ENCODE peak calls at places on chromosomes 2 and 18, in six cellular contexts. U, Z, T, Y, A and L are unnamed samples.

GRCh38 chr2:180970052-180970451 is 10.4 kb upstream of the UBE2E3 start:
- DNase-seq in U (no peak), Z (no peak), T (no peak), Y (no peak), A (no peak), L (no peak)

GRCh38 chr2:128630974-128631697 is 312.5 kb upstream of the HS6ST1 start:
- DNase-seq in U (no peak), Z (no peak), T (no peak), Y (no peak), A (no peak), L (no peak)

GRCh38 chr2:230054079-230054478 is 14.6 kb downstream of the SLC16A14 start:
- DNase-seq in U (no peak), Z (no peak), T (peak), Y (no peak), A (peak), L (peak)

GRCh38 chr2:202337133-202337532 is 39.0 kb upstream of the BMPR2 start:
- DNase-seq in U (no peak), Z (peak), T (no peak), Y (no peak), A (no peak), L (peak)

GRCh38 chr2:109062558-109063325 is 66.3 kb upstream of the SH3RF3 start:
- DNase-seq in U (peak), Z (no peak), T (no peak), Y (no peak), A (no peak), L (no peak)

GRCh38 chr18:23194150-23194968 is 59.1 kb downstream of the CABLES1 start:
- DNase-seq in U (no peak), Z (peak), T (peak), Y (no peak), A (no peak), L (peak)

GRCh38 chr18:28080876-28081300 is 96.0 kb downstream of the CDH2 start:
- DNase-seq in U (no peak), Z (peak), T (peak), Y (no peak), A (no peak), L (peak)

GRCh38 chr2:150732064-150732463 is 244.6 kb upstream of the RND3 start:
- DNase-seq in U (no peak), Z (no peak), T (peak), Y (no peak), A (no peak), L (peak)

GRCh38 chr2:226362991-226363390 is 436.6 kb downstream of the IRS1 start:
- DNase-seq in U (no peak), Z (no peak), T (peak), Y (no peak), A (peak), L (peak)

GRCh38 chr2:101142163-101142562 is 9.0 kb downstream of the TBC1D8 start:
- DNase-seq in U (no peak), Z (no peak), T (no peak), Y (no peak), A (no peak), L (no peak)

GRCh38 chr2:55119711-55120487 is 69.6 kb upstream of the RTN4 start:
- DNase-seq in U (no peak), Z (peak), T (no peak), Y (no peak), A (no peak), L (no peak)

GRCh38 chr2:55063226-55063625 is 13.0 kb upstream of the RTN4 start:
- DNase-seq in U (no peak), Z (no peak), T (no peak), Y (no peak), A (no peak), L (no peak)

GRCh38 chr2:110785439-110785838 is 53.1 kb downstream of the ACOXL start:
- DNase-seq in U (no peak), Z (no peak), T (no peak), Y (no peak), A (no peak), L (no peak)

GRCh38 chr2:128686881-128687550 is 368.3 kb upstream of the HS6ST1 start:
- DNase-seq in U (no peak), Z (no peak), T (no peak), Y (no peak), A (no peak), L (no peak)

GRCh38 chr2:64143154-64144056 is 815 bp downstream of the PELI1 start:
- DNase-seq in U (peak), Z (peak), T (peak), Y (no peak), A (no peak), L (peak)

GRCh38 chr18:10086458-10086857 is 172.6 kb downstream of the VAPA start:
- DNase-seq in U (peak), Z (peak), T (no peak), Y (no peak), A (peak), L (no peak)

GRCh38 chr18:74012954-74013630 is 134.5 kb downstream of the FBXO15 start:
- DNase-seq in U (peak), Z (no peak), T (no peak), Y (no peak), A (no peak), L (no peak)

GRCh38 chr2:62527478-62528210 is 21.6 kb upstream of the TMEM17 start:
- DNase-seq in U (no peak), Z (no peak), T (no peak), Y (no peak), A (no peak), L (peak)

GRCh38 chr2:128433911-128434550 is 115.4 kb upstream of the HS6ST1 start:
- DNase-seq in U (no peak), Z (no peak), T (no peak), Y (no peak), A (no peak), L (no peak)

GRCh38 chr2:232455426-232456255 is at the start of gene ALPI:
- DNase-seq in U (no peak), Z (no peak), T (no peak), Y (no peak), A (no peak), L (no peak)

GRCh38 chr2:69933839-69934613 is 19.1 kb downstream of the MXD1 start:
- DNase-seq in U (no peak), Z (no peak), T (peak), Y (no peak), A (peak), L (peak)

GRCh38 chr2:239276813-239277193 is 124.0 kb downstream of the HDAC4 start:
- DNase-seq in U (no peak), Z (no peak), T (no peak), Y (no peak), A (no peak), L (no peak)

GRCh38 chr2:80971-81736 is 34.8 kb upstream of the FAM110C start:
- DNase-seq in U (no peak), Z (no peak), T (no peak), Y (no peak), A (no peak), L (no peak)

GRCh38 chr2:190267302-190267701 is 52.3 kb downstream of the HIBCH start:
- DNase-seq in U (no peak), Z (no peak), T (peak), Y (no peak), A (peak), L (peak)

GRCh38 chr18:44552706-44553105 is 128.0 kb upstream of the SETBP1 start:
- DNase-seq in U (peak), Z (peak), T (no peak), Y (no peak), A (no peak), L (no peak)

GRCh38 chr2:101697794-101698418 is 399 bp downstream of the MAP4K4 start:
- DNase-seq in U (peak), Z (no peak), T (no peak), Y (no peak), A (no peak), L (peak)

GRCh38 chr2:62603154-62603712 is 97.2 kb upstream of the TMEM17 start:
- DNase-seq in U (no peak), Z (no peak), T (no peak), Y (no peak), A (no peak), L (no peak)

GRCh38 chr2:50719837-50720694 is 311.9 kb downstream of the NRXN1 start:
- DNase-seq in U (no peak), Z (no peak), T (no peak), Y (no peak), A (no peak), L (no peak)